ENCODE peak calls at places on chromosomes 1 and 21, in seven cellular contexts. X is CD8-positive, alpha-beta T cell; U is tibial artery; K is uterus; J is endodermal cell; Z is neural progenitor cell; T is stomach. N is an unnamed sample.

GRCh38 chr1:174788981-174789380 is 210.8 kb upstream of the CACYBP start:
- DNase-seq in X (no peak), U (no peak), K (no peak), J (no peak), Z (no peak), T (no peak), N (no peak)

GRCh38 chr1:245292141-245292540 is 137.4 kb downstream of the KIF26B start:
- DNase-seq in X (no peak), U (no peak), K (no peak), J (no peak), Z (no peak), T (no peak), N (no peak)

GRCh38 chr1:214541206-214541605 is 10.2 kb downstream of the PTPN14 start:
- DNase-seq in X (no peak), U (no peak), K (no peak), J (no peak), Z (no peak), T (no peak), N (no peak)

GRCh38 chr1:174398246-174398645 is 49.5 kb upstream of the GPR52 start:
- DNase-seq in X (no peak), U (no peak), K (no peak), J (no peak), Z (no peak), T (no peak), N (no peak)

GRCh38 chr1:26781206-26781825 is 6.4 kb upstream of the PIGV start:
- DNase-seq in X (no peak), U (no peak), K (no peak), J (no peak), Z (no peak), T (no peak), N (no peak)

GRCh38 chr1:18542351-18542750 is 61.6 kb downstream of the KLHDC7A start:
- DNase-seq in X (no peak), U (peak), K (no peak), J (peak), Z (peak), T (no peak), N (no peak)

GRCh38 chr1:153926405-153926804 is 3.6 kb upstream of the GATAD2B start:
- DNase-seq in X (no peak), U (no peak), K (no peak), J (no peak), Z (no peak), T (no peak), N (no peak)

GRCh38 chr1:171935086-171935485 is 93.8 kb downstream of the DNM3 start:
- DNase-seq in X (no peak), U (no peak), K (no peak), J (no peak), Z (no peak), T (no peak), N (no peak)

GRCh38 chr1:10540277-10541005 is 65.7 kb downstream of the PEX14 start:
- DNase-seq in X (no peak), U (no peak), K (peak), J (no peak), Z (no peak), T (no peak), N (no peak)

GRCh38 chr1:204408074-204408507 is 3.5 kb downstream of the PPP1R15B start:
- DNase-seq in X (peak), U (peak), K (peak), J (no peak), Z (peak), T (peak), N (peak)

GRCh38 chr1:247558275-247558674 is 9.3 kb downstream of the GCSAML start:
- DNase-seq in X (no peak), U (no peak), K (no peak), J (no peak), Z (no peak), T (no peak), N (no peak)

GRCh38 chr21:42118901-42119300 is 47.8 kb downstream of the UMODL1 start:
- DNase-seq in X (no peak), U (no peak), K (no peak), J (no peak), Z (no peak), T (no peak), N (no peak)

GRCh38 chr1:174580801-174581200 is 133.0 kb downstream of the GPR52 start:
- DNase-seq in X (no peak), U (no peak), K (no peak), J (no peak), Z (no peak), T (no peak), N (no peak)

GRCh38 chr1:16605532-16605931 is 7.8 kb downstream of the NBPF1 start:
- DNase-seq in X (no peak), U (no peak), K (no peak), J (peak), Z (peak), T (no peak), N (no peak)

GRCh38 chr1:92411511-92411910 is 75.2 kb downstream of the GFI1 start:
- DNase-seq in X (no peak), U (no peak), K (no peak), J (no peak), Z (no peak), T (no peak), N (peak)

GRCh38 chr1:175887981-175888428 is 144.6 kb upstream of the TNR start:
- DNase-seq in X (no peak), U (peak), K (peak), J (peak), Z (peak), T (peak), N (peak)

GRCh38 chr1:202017385-202018225 is 7.2 kb downstream of the ELF3 start:
- DNase-seq in X (no peak), U (no peak), K (no peak), J (no peak), Z (peak), T (peak), N (no peak)

GRCh38 chr1:32406629-32407111 is 12.4 kb upstream of the BSDC1 start:
- DNase-seq in X (no peak), U (no peak), K (no peak), J (no peak), Z (no peak), T (no peak), N (no peak)

GRCh38 chr1:2585318-2586092 is 1.1 kb upstream of the PRXL2B start:
- DNase-seq in X (peak), U (peak), K (peak), J (peak), Z (peak), T (peak), N (peak)

GRCh38 chr1:201504799-201505504 is 2.0 kb downstream of the CSRP1 start:
- DNase-seq in X (no peak), U (no peak), K (no peak), J (no peak), Z (no peak), T (no peak), N (no peak)

GRCh38 chr1:225651872-225652725 is 824 bp downstream of the ENAH start:
- DNase-seq in X (no peak), U (no peak), K (no peak), J (peak), Z (peak), T (no peak), N (peak)

GRCh38 chr1:247118946-247119446 is 14.8 kb upstream of the ZNF669 start:
- DNase-seq in X (no peak), U (no peak), K (no peak), J (peak), Z (peak), T (no peak), N (peak)

GRCh38 chr21:45471229-45472052 is 66.5 kb downstream of the COL18A1 start:
- DNase-seq in X (no peak), U (no peak), K (peak), J (no peak), Z (no peak), T (no peak), N (peak)

GRCh38 chr1:245585252-245585959 is 430.6 kb downstream of the KIF26B start:
- DNase-seq in X (no peak), U (no peak), K (no peak), J (no peak), Z (no peak), T (no peak), N (no peak)

GRCh38 chr1:94235189-94236020 is 2.0 kb downstream of the ARHGAP29 start:
- DNase-seq in X (no peak), U (no peak), K (no peak), J (no peak), Z (no peak), T (no peak), N (peak)

GRCh38 chr1:64006276-64007051 is 197.0 kb upstream of the UBE2U start:
- DNase-seq in X (no peak), U (no peak), K (no peak), J (peak), Z (no peak), T (peak), N (peak)

GRCh38 chr21:46431884-46432488 is 26.7 kb upstream of the DIP2A start:
- DNase-seq in X (no peak), U (no peak), K (no peak), J (no peak), Z (no peak), T (no peak), N (no peak)

GRCh38 chr21:44812640-44813039 is 5.2 kb downstream of the SUMO3 start:
- DNase-seq in X (no peak), U (no peak), K (no peak), J (peak), Z (no peak), T (peak), N (no peak)

GRCh38 chr1:20640183-20640597 is 6.9 kb downstream of the PINK1 start:
- DNase-seq in X (peak), U (no peak), K (peak), J (peak), Z (peak), T (peak), N (peak)

GRCh38 chr1:18951818-18952391 is 4.6 kb downstream of the IFFO2 start:
- DNase-seq in X (peak), U (no peak), K (no peak), J (no peak), Z (no peak), T (peak), N (no peak)

GRCh38 chr1:54256756-54257155 is 56.8 kb downstream of the MRPL37 start:
- DNase-seq in X (no peak), U (no peak), K (no peak), J (no peak), Z (no peak), T (no peak), N (no peak)

GRCh38 chr1:19811206-19811851 is 3.8 kb downstream of the RNF186 start:
- DNase-seq in X (peak), U (no peak), K (no peak), J (peak), Z (peak), T (peak), N (peak)

GRCh38 chr1:78370356-78370755 is 120.4 kb upstream of the PTGFR start:
- DNase-seq in X (no peak), U (no peak), K (no peak), J (no peak), Z (no peak), T (no peak), N (no peak)

GRCh38 chr1:52549267-52549666 is 3.6 kb downstream of the TUT4 start:
- DNase-seq in X (no peak), U (no peak), K (no peak), J (no peak), Z (no peak), T (no peak), N (no peak)

GRCh38 chr1:71269823-71270222 is 189.0 kb upstream of the ZRANB2 start:
- DNase-seq in X (no peak), U (no peak), K (no peak), J (no peak), Z (no peak), T (no peak), N (no peak)

GRCh38 chr1:178651742-178652141 is 73.3 kb upstream of the RALGPS2 start:
- DNase-seq in X (no peak), U (no peak), K (no peak), J (no peak), Z (no peak), T (no peak), N (no peak)

GRCh38 chr1:228007054-228007800 is 429 bp downstream of the WNT3A start:
- DNase-seq in X (no peak), U (peak), K (no peak), J (peak), Z (peak), T (peak), N (peak)
- H3K4me3 ChIP-seq in X (no peak), U (no peak), K (no peak), J (peak), Z (peak), T (peak), N (no peak)

GRCh38 chr1:184811439-184812111 is 56.9 kb upstream of the EDEM3 start:
- DNase-seq in X (no peak), U (peak), K (peak), J (no peak), Z (no peak), T (no peak), N (no peak)
- H3K4me3 ChIP-seq in X (no peak), U (peak), K (no peak), J (no peak), Z (no peak), T (no peak), N (no peak)

DNA sequence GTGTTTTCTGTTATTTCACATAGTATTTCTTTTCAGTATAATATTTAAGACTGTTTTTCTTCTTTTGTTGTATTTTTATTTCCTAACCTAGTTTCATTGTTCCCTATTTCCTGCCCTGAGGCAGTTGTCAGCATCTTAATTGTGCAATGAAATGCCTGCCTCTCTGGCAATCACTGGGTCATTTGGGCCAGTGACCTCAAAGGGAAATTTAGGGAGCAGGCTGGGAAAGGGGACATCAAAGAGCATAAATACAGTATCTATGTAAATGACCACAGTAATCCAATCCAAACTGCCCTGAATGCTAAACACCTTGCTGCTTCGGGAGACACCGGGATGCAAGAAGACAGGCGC is 147.8 kb downstream of the TLR5 start:
- DNase-seq in X (no peak), U (no peak), K (no peak), J (no peak), Z (no peak), T (no peak), N (peak)
- H3K4me3 ChIP-seq in X (no peak), U (no peak), K (no peak), J (no peak), Z (no peak), T (no peak), N (no peak)

GRCh38 chr1:114668784-114669561 is 876 bp downstream of the DENND2C start:
- DNase-seq in X (no peak), U (no peak), K (no peak), J (peak), Z (no peak), T (no peak), N (no peak)
- H3K4me3 ChIP-seq in X (peak), U (peak), K (peak), J (peak), Z (peak), T (peak), N (peak)